ENCODE peak calls at places on chromosomes 2 and 18, in nine cellular contexts. H, Y, E, B, L, F, O, C and I are unnamed samples.

GRCh38 chr2:124254621-124255020 is 229.5 kb downstream of the CNTNAP5 start:
- DNase-seq in O (no peak), H (peak), Y (peak), E (no peak), F (no peak), B (no peak), C (no peak), L (no peak), I (no peak)

GRCh38 chr2:111209045-111209514 is 88.4 kb downstream of the BCL2L11 start:
- DNase-seq in Y (peak), C (peak), E (peak), F (no peak), H (peak), O (no peak), B (no peak), L (no peak), I (peak)

GRCh38 chr2:191155608-191156071 is 4.8 kb upstream of the STAT4 start:
- DNase-seq in H (peak), O (no peak), B (no peak), Y (peak), L (no peak), F (no peak), E (no peak), C (no peak), I (peak)

GRCh38 chr18:67199993-67200617 is 316.4 kb downstream of the DSEL start:
- DNase-seq in B (no peak), C (peak), O (no peak), E (peak), Y (peak), F (no peak), H (peak), L (no peak), I (peak)

GRCh38 chr2:156481295-156481694 is 45.1 kb downstream of the GPD2 start:
- DNase-seq in Y (no peak), F (no peak), H (no peak), C (no peak), B (no peak), E (no peak), L (no peak), O (no peak), I (no peak)

GRCh38 chr2:219525533-219526232 is 11.4 kb downstream of the ASIC4 start:
- DNase-seq in F (no peak), B (no peak), H (no peak), Y (no peak), L (no peak), C (no peak), E (no peak), O (no peak), I (no peak)

GRCh38 chr2:66587216-66587615 is 152.3 kb downstream of the MEIS1 start:
- DNase-seq in Y (no peak), O (peak), L (peak), H (no peak), C (no peak), E (no peak), F (no peak), B (peak), I (no peak)

GRCh38 chr2:238103465-238104070 is 3.4 kb downstream of the ESPNL start:
- DNase-seq in H (no peak), O (no peak), B (peak), Y (no peak), E (no peak), L (no peak), F (no peak), C (no peak), I (no peak)

GRCh38 chr18:78758496-78758895 is 221.1 kb upstream of the SALL3 start:
- DNase-seq in B (no peak), O (no peak), F (no peak), H (no peak), C (no peak), Y (no peak), E (no peak), L (no peak), I (no peak)

GRCh38 chr18:44914028-44914427 is 233.3 kb downstream of the SETBP1 start:
- DNase-seq in E (no peak), H (no peak), C (no peak), B (no peak), L (no peak), F (no peak), Y (no peak), O (no peak), I (no peak)

GRCh38 chr2:147026664-147027278 is 818.1 kb upstream of the ACVR2A start:
- DNase-seq in H (peak), F (no peak), L (no peak), Y (peak), E (peak), C (no peak), O (no peak), B (no peak), I (no peak)

GRCh38 chr2:191539068-191539467 is 138.9 kb upstream of the NABP1 start:
- DNase-seq in F (no peak), O (no peak), Y (peak), C (no peak), E (no peak), B (no peak), L (no peak), H (peak), I (peak)

GRCh38 chr2:193521523-193521922 is 1326.8 kb upstream of the TMEFF2 start:
- DNase-seq in H (no peak), C (no peak), F (no peak), L (no peak), O (no peak), E (no peak), Y (no peak), B (no peak), I (no peak)

GRCh38 chr2:71067567-71068217 is 756 bp upstream of the NAGK start:
- DNase-seq in O (no peak), B (no peak), H (no peak), C (no peak), L (peak), Y (peak), E (no peak), F (no peak), I (no peak)
- TF ChIP-seq CTCF in O (no peak), B (no peak), H (peak), C (no peak), L (no peak), Y (no peak), E (peak), F (no peak), I (no peak)

DNA sequence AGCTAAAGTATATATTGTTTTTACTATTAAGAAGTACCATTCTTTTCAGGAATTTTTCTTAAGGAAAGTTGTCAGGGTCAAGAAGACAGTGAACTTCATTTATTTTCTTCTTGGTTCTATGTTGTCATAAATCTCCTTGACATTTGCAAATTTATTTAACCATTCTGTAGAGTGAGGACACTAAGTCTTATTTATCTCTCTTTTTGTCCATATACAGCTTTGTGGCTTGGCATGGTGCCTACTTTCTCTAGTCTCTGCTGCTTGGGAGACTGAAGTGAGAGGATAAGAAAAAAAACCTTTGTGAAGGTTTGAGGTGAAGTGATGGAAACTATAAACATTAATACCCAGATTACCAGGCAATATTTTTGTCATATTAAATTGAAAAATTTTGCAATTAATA is 1389.4 kb downstream of the SUCLG1 start:
- DNase-seq in H (peak), C (no peak), O (no peak), B (no peak), F (no peak), E (peak), L (no peak), Y (no peak), I (peak)
- H3K4me3 ChIP-seq in H (no peak), C (no peak), O (no peak), B (no peak), F (no peak), E (no peak), L (no peak), Y (no peak), I (no peak)

GRCh38 chr2:18496516-18496915 is 63.9 kb downstream of the RDH14 start:
- DNase-seq in F (no peak), C (no peak), Y (no peak), O (no peak), E (no peak), H (no peak), B (no peak), L (no peak), I (no peak)

GRCh38 chr2:18498531-18498930 is 61.9 kb downstream of the RDH14 start:
- DNase-seq in O (no peak), F (no peak), C (no peak), L (no peak), E (no peak), H (no peak), B (no peak), Y (peak), I (no peak)

GRCh38 chr2:18500333-18500732 is 60.1 kb downstream of the RDH14 start:
- DNase-seq in Y (peak), O (no peak), F (no peak), E (no peak), B (no peak), H (peak), C (peak), L (no peak), I (peak)

GRCh38 chr2:18503686-18504085 is 56.8 kb downstream of the RDH14 start:
- DNase-seq in F (no peak), Y (no peak), C (no peak), H (no peak), B (no peak), O (no peak), L (no peak), E (no peak), I (no peak)

GRCh38 chr2:18501156-18501555 is 59.3 kb downstream of the RDH14 start:
- DNase-seq in E (no peak), C (no peak), L (no peak), O (no peak), H (peak), Y (no peak), F (no peak), B (no peak), I (peak)
- TF ChIP-seq CTCF in E (no peak), C (no peak), L (no peak), O (no peak), H (no peak), Y (no peak), F (no peak), B (no peak), I (no peak)

GRCh38 chr2:180980185-180980942 is at the start of gene UBE2E3:
- DNase-seq in Y (peak), F (peak), E (no peak), O (peak), L (peak), B (peak), H (peak), C (peak), I (peak)

GRCh38 chr2:180985771-180986395 is 5.5 kb downstream of the UBE2E3 start:
- DNase-seq in H (no peak), F (no peak), Y (no peak), E (no peak), L (no peak), B (no peak), O (no peak), C (no peak), I (no peak)

GRCh38 chr2:180980943-180981898 is 816 bp downstream of the UBE2E3 start:
- DNase-seq in E (no peak), Y (peak), O (no peak), H (peak), L (peak), C (no peak), B (peak), F (no peak), I (no peak)

GRCh38 chr2:180987146-180987545 is 6.7 kb downstream of the UBE2E3 start:
- DNase-seq in F (no peak), C (no peak), E (no peak), Y (no peak), H (no peak), L (no peak), B (no peak), O (no peak), I (no peak)

DNA sequence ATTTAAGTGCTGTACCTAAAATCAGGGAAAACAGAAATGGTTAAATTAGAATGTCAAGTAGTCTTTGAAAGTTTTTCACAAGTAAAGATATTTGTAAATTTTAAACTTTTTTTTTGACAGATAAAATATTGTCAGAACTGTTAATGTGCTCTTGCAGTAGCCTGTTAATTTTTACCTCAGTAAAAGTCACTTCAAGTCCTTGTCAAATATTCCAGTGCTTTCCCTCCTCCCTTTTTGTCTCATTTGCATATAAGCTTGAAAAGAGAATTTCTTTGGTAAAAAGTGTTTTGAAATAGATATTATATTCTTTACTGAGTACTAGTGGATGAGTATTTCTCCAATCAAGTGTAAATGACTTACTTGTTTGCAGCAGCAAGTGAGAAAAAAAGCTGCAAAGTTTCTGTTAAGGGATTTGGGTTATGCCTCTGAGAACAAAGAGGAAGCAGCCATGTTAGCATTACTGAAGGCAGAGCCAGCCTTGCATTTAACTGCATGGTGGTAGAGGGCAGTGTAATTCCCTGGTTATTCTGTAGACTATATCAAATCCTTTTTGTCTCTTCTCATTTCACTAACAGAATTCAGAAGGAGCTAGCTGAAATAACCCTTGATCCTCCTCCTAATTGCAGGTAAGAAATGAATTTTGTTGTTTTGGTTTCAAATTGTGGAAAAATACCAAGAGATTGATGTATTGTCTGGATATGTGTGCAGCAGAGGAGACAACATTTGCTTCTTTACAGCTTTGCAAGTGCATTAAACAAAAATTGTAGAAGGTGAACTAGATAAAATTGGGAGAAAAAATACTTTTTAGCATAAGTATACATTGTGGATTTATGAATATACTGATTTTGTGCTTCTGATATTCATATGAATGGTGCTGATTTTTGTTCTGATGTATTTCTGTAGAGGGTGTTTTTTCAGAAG is 3.3 kb downstream of the UBE2E3 start:
- DNase-seq in F (no peak), L (no peak), C (no peak), Y (peak), E (no peak), O (no peak), H (peak), B (no peak), I (peak)
- H3K4me3 ChIP-seq in F (no peak), L (no peak), C (peak), Y (peak), E (peak), O (no peak), H (peak), B (no peak), I (peak)

DNA sequence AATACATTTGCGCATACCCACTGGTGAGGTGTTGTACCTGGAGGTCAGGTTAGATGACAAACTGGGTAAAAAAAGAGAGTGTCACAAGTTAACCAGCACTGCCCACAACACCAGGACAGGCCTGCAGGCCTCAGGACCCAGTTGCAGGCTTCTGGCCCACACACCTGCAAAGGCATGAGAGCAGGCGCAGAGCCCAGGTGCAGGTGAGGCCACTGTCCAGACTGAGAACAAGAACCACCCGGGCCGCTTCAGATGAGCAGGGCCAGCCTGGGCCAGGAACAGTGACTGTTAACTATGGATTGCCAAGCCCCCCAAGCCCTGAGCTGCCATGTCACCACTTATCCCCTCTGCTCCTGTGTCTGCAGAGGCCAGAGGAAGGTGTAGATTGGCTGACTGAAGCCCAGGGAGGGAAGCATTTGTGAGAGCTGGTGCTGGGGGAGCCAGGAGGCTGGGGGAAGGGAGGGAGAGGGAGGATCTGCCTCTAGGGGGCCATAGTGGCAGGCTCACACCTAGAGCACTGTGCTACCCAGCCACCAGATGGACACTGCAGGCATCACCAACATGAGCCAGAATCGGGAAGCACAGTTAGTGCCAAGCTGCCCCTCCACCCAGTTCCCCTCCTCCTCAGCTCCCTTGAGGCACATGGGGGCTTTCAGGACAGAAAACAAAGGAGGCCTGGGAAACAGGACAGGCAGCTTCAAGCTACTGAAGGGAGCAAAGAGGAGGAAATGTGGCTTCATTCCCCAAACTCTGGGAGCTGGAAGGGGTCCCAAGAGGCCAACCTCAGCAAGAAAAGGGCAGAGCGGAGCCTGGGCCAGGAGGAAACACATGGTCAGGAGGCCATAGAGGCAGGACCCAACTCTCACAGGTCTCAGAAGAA is 35.4 kb downstream of the SFXN5 start:
- DNase-seq in L (no peak), O (no peak), C (no peak), F (no peak), Y (no peak), B (no peak), H (no peak), E (no peak), I (no peak)
- TF ChIP-seq CTCF in L (no peak), O (no peak), C (peak), F (no peak), Y (peak), B (no peak), H (peak), E (no peak), I (peak)

DNA sequence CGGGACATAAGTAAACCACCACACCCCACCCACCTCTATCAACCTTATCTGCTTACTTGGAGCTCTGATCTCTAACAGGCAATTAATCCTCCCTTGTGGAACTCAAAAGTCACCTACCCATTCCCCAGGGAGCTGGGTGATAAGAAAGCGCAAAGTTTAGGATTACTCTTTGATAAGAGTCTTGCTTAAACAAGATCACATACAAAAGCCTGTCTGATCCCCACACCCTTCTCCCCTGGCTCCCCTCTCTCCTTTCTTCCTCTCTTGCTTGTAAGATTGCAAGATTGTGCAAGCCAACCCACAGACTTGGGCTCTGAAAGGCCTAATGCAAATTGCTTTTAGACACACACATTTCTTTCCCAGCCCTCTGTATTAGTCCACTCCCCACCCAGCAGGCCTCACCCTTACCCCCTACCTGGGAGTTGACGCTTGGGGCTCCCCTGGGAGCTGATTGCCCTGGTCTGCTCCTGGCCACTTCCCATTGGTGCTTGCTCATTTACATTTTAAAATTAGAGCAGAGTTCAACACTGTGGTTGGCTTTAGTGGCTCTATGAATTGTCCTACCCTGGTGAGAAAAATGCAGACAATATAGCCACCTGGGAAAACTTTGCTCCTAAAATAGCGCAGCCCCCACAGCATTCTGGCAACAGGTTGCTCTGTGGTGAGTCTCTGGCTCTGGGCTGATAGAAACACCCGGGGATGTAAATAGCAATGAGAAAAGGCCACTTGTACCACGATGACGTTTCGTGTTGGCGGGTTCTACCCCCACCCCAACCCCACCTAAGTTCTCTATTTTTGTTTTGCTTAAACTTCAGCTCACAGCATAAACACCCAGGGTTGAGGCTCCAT is 92.8 kb upstream of the MSH2 start:
- DNase-seq in C (no peak), F (no peak), E (no peak), L (no peak), B (peak), Y (peak), O (peak), H (peak), I (peak)
- H3K4me3 ChIP-seq in C (no peak), F (no peak), E (no peak), L (no peak), B (no peak), Y (no peak), O (no peak), H (no peak), I (no peak)

DNA sequence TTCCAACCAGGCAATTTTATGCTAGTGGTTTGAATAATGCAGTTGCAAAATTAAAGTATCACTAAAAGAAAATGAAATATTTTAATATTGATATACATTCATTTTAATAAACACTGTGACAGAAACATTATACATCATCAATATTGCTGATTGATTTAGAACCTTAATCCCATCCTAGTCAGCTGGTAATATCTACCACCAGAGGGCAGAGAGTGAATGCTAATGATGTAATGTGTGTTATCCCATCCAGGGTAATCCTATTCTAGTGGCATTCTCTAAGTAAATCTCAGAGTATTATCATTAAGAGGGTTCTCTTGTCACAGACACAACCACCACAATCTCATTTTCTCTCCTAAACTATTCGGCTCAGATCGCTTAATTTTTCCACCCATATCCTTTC is 477.4 kb downstream of the CPS1 start:
- DNase-seq in H (no peak), F (no peak), B (no peak), Y (peak), L (no peak), O (no peak), C (no peak), E (no peak), I (no peak)
- TF ChIP-seq CTCF in H (peak), F (no peak), B (no peak), Y (peak), L (no peak), O (no peak), C (peak), E (peak), I (peak)